ENCODE peak calls at places on chromosomes 4 and X, in ten cellular contexts. K is HL-60, A is breast epithelium, J is HCT116, Z is spleen, D is sigmoid colon, O is H1, N is endothelial cell of umbilical vein, I is GM12878, S is SK-N-SH. E is an unnamed sample.

GRCh38 chrX:9279271-9279596 is 185.6 kb upstream of the TBL1X start:
- DNase-seq in K (no peak), A (no peak), J (no peak), Z (no peak), D (no peak), O (no peak), N (no peak), I (no peak), S (no peak), E (no peak)

GRCh38 chrX:132786217-132786616 is 172.2 kb downstream of the HS6ST2 start:
- DNase-seq in K (no peak), A (no peak), J (no peak), Z (no peak), D (no peak), O (no peak), N (no peak), I (no peak), S (no peak), E (no peak)

GRCh38 chr4:189547537-189547936 is 393.1 kb upstream of the FRG1 start:
- DNase-seq in K (peak), A (no peak), J (no peak), Z (no peak), D (no peak), O (no peak), N (no peak), I (no peak), S (no peak), E (no peak)

GRCh38 chr4:112063260-112063659 is 82.0 kb upstream of the FAM241A start:
- DNase-seq in K (no peak), A (no peak), J (no peak), Z (no peak), D (no peak), O (no peak), N (no peak), I (no peak), S (no peak), E (no peak)

GRCh38 chr4:76589872-76590846 is 155.1 kb downstream of the SHROOM3 start:
- DNase-seq in K (no peak), A (peak), J (peak), Z (no peak), D (no peak), O (peak), N (no peak), I (no peak), S (peak), E (peak)

GRCh38 chrX:34716322-34716721 is 59.2 kb upstream of the TMEM47 start:
- DNase-seq in K (no peak), A (no peak), J (no peak), Z (no peak), D (no peak), O (no peak), N (no peak), I (no peak), S (no peak), E (no peak)

GRCh38 chrX:45767021-45767491 is 566.4 kb upstream of the DIPK2B start:
- DNase-seq in K (peak), A (no peak), J (no peak), Z (no peak), D (no peak), O (no peak), N (peak), I (no peak), S (no peak), E (no peak)

GRCh38 chrX:150569155-150569477 is 695 bp downstream of the MTM1 start:
- DNase-seq in K (peak), A (no peak), J (no peak), Z (no peak), D (no peak), O (no peak), N (no peak), I (no peak), S (no peak), E (peak)

GRCh38 chr4:71195932-71196331 is 142.9 kb upstream of the SLC4A4 start:
- DNase-seq in K (no peak), A (no peak), J (no peak), Z (no peak), D (peak), O (no peak), N (no peak), I (no peak), S (no peak), E (no peak)

GRCh38 chr4:26287748-26288147 is 33.1 kb upstream of the RBPJ start:
- DNase-seq in K (peak), A (no peak), J (no peak), Z (no peak), D (no peak), O (no peak), N (no peak), I (no peak), S (no peak), E (no peak)

GRCh38 chr4:52641853-52642563 is 17.1 kb downstream of the USP46 start:
- DNase-seq in K (no peak), A (no peak), J (peak), Z (no peak), D (no peak), O (no peak), N (peak), I (peak), S (no peak), E (no peak)

DNA sequence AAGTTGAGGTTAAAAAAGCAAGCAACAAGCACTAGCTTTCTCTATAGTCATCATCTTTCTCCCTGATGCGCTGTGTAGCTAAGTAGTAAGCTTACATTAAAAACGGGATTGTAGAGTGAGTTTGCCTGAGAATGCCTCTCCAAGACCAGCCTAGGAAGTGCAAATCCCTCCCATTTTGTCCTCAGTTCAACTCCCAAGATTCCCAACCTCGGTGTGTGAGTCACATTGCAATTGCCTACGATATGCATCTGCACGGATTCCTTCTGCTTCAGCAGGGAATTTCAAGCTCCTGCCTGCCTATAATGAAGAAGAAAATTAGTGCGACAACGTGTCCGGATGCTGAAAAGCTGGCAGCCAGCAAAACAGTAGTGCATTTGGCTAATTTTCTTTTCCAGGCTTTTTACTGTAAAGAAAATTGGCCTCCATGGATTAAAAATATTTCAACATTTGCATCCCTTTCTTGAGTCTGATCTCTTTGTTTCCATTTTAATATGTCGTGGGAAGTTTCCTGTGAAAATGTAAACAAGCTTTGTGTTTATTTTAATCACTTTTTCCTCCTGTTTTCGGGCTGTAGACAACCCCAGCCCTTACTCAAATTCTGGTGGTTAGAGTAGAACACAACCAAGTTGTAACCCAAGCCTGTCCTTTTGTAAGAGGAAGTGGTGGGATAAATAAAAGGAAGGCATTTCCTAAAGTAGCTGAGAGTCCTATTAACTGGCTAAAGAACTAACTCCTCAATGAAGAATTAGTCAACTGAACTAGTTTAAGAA is 58.4 kb upstream of the TET2 start:
- DNase-seq in K (peak), A (no peak), J (no peak), Z (no peak), D (no peak), O (peak), N (peak), I (no peak), S (no peak), E (no peak)
- TF ChIP-seq POLR2AphosphoS5 in K (no peak), A (no peak), J (no peak), Z (no peak), D (no peak), O (no peak), N (no peak), I (no peak), S (peak), E (no peak)

DNA sequence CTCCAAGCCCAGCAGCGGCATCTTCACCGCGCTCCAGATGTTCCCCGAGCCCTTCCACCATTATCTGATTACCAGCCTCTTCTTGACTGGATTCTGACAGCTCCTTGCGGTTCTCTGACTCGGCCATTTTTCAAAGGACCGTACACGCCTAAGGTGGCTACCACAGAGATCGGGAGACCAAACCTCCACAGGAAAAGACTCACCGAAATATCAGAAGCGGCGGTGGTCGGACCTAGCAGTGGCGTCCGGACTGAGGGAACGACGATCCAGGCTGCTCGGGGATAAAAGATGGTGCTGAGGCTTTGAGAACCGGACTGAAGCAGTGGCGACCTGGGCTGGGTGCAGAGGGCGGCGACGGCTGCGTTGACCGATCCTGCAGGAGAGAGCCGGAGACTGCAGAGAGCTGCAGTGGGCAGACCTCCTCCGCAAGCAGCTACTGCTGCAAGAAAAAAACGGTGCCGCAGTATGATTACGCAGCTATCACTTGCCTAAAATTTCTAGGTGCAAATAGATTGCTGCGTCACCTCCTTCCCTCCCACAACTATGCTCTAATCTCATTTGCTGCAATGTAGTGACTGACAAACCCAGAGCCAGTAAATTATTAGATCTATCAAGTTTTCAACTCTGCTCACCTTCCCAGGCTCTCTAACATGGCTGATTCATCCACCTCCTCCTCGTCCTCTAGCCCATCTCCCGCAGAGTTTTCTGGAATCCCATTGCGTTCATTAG is at the start of gene NAP1L2:
- DNase-seq in K (no peak), A (peak), J (no peak), Z (peak), D (peak), O (peak), N (peak), I (no peak), S (no peak), E (no peak)
- TF ChIP-seq POLR2AphosphoS5 in K (no peak), A (no peak), J (no peak), Z (peak), D (peak), O (no peak), N (no peak), I (peak), S (no peak), E (peak)

GRCh38 chr4:74444891-74445642 is at the start of gene AREG:
- DNase-seq in K (peak), A (peak), J (peak), Z (peak), D (peak), O (peak), N (peak), I (peak), S (peak), E (peak)
- TF ChIP-seq POLR2AphosphoS5 in K (peak), A (peak), J (peak), Z (peak), D (no peak), O (no peak), N (no peak), I (no peak), S (no peak), E (peak)

GRCh38 chrX:73839152-73839551 is 276.2 kb downstream of the CHIC1 start:
- DNase-seq in K (no peak), A (no peak), J (no peak), Z (no peak), D (no peak), O (no peak), N (no peak), I (no peak), S (no peak), E (no peak)

GRCh38 chrX:73841337-73841736 is 278.3 kb downstream of the CHIC1 start:
- DNase-seq in K (no peak), A (no peak), J (no peak), Z (no peak), D (no peak), O (no peak), N (no peak), I (no peak), S (no peak), E (no peak)

GRCh38 chrX:73840120-73840924 is 277.3 kb downstream of the CHIC1 start:
- DNase-seq in K (no peak), A (no peak), J (no peak), Z (no peak), D (no peak), O (no peak), N (no peak), I (no peak), S (no peak), E (no peak)

GRCh38 chrX:73838123-73838522 is 275.1 kb downstream of the CHIC1 start:
- DNase-seq in K (no peak), A (no peak), J (no peak), Z (no peak), D (no peak), O (no peak), N (no peak), I (no peak), S (no peak), E (no peak)

DNA sequence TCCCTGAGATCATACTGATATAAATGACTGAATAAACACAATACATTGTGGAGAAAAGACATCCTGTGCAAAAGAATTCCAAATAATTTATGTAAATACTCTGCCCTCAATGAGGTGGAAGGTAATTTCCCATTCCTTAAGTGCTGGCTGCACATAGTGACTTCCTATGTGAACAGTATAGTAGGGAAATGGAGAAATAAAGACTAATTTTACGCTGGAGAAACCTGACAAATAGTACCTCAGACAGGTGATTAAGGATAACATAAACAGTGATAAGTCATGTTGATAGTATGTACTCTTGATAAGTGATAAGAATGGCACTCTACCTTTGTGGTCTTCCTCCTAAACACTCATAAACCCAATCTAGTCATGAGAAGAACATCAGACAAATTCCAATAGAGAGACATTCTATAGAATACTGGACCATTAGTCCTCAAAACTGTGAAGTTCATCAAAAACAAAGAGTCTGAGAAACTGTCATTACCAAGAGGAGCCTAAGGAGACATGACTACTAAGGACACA is 274.0 kb downstream of the CHIC1 start:
- DNase-seq in K (no peak), A (no peak), J (no peak), Z (no peak), D (no peak), O (no peak), N (no peak), I (no peak), S (no peak), E (no peak)
- TF ChIP-seq POLR2AphosphoS5 in K (no peak), A (no peak), J (no peak), Z (no peak), D (no peak), O (no peak), N (no peak), I (no peak), S (no peak), E (no peak)

DNA sequence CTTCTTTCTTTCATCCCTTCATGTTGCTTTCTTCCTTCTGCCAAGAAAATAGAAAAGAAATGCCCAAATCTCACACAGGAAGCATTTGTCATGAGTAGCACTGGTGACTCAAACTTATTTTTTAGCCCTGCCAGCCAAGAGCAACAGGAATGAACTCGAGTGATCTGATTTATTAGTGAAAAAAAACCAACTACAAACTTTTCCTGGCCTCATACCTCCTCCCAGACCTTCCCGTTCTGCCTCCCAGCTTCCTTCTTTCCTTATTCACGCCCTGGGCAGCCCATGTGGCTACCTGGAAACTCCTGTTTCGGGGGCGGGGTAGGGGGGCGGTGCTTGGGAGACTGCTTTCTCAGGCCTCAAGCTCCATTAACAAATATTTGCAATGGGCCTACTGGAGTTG is 178.5 kb downstream of the NHS start:
- DNase-seq in K (no peak), A (no peak), J (no peak), Z (no peak), D (no peak), O (no peak), N (peak), I (no peak), S (no peak), E (peak)
- TF ChIP-seq POLR2AphosphoS5 in K (no peak), A (no peak), J (no peak), Z (no peak), D (no peak), O (no peak), N (peak), I (no peak), S (peak), E (no peak)